ENCODE peak calls at places on chromosomes 16 and 17, in four cellular contexts. V, O, P and A are unnamed samples.

GRCh38 chr17:79954281-79955166 is 81.1 kb downstream of the TBC1D16 start:
- DNase-seq in P (peak; percentile 21), O (no peak), V (no peak), A (no peak)

GRCh38 chr16:35560637-35560984 is 2101.2 kb downstream of the TP53TG3F start:
- DNase-seq in V (no peak), P (no peak), O (no peak), A (no peak)

GRCh38 chr16:14452066-14452465 is 178.0 kb downstream of the PARN start:
- DNase-seq in O (no peak), P (no peak), V (no peak), A (no peak)

GRCh38 chr17:80252871-80253270 is 7.8 kb upstream of the RNF213 start:
- DNase-seq in P (peak; percentile 89), V (peak; percentile 46), O (peak; percentile 44), A (peak; percentile 93)

GRCh38 chr16:73265124-73265838 is 217.4 kb upstream of the ZFHX3 start:
- DNase-seq in V (no peak), P (no peak), O (peak; percentile 43), A (no peak)

GRCh38 chr16:66599726-66600125 is 4.8 kb upstream of the CMTM3 start:
- DNase-seq in P (no peak), V (no peak), O (no peak), A (no peak)

GRCh38 chr17:31424944-31425582 is 33.6 kb downstream of the RAB11FIP4 start:
- DNase-seq in O (no peak), P (peak; percentile 83), V (no peak), A (no peak)

GRCh38 chr17:78185981-78186688 is 717 bp downstream of the TK1 start:
- DNase-seq in V (no peak), O (peak; percentile 78), P (peak; percentile 73), A (peak; percentile 82)

GRCh38 chr16:82741073-82741615 is 114.4 kb downstream of the CDH13 start:
- DNase-seq in P (no peak), O (no peak), V (no peak), A (no peak)

GRCh38 chr16:13957197-13958078 is 37.5 kb downstream of the ERCC4 start:
- DNase-seq in P (peak; percentile 37), O (peak; percentile 32), V (peak; percentile 86), A (no peak)

GRCh38 chr16:47142469-47143328 is 1.0 kb downstream of the NETO2 start:
- DNase-seq in P (peak; percentile 77), O (peak; percentile 57), V (no peak), A (peak; percentile 8)

GRCh38 chr17:44916781-44917241 is 1.5 kb upstream of the GFAP start:
- DNase-seq in O (no peak), P (peak; percentile 45), V (no peak), A (no peak)

GRCh38 chr16:21336231-21336630 is 58.1 kb upstream of the CRYM start:
- DNase-seq in P (no peak), V (no peak), O (no peak), A (no peak)

DNA sequence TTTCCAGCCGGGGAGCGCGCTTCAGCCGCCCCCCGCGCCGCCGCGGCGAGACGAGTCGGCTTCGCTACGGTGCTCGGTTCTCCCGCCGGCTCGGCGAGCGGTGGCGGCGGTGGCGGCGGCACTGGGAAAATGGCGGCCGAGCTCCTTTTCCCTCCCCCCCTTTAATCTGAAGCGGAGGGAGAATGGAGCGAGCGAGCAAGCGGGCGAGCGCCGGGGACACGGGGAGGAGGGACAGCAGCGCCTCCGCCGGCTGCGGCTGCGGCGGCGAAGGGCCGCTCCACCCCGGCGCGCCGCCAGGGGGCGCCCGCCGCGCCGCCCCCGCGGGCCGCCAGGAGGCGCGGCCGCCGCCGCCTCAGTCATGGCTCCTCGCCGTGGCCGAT is at the start of gene KANSL1:
- DNase-seq in V (peak; percentile 76), P (peak; percentile 99), O (peak; percentile 95), A (peak; percentile 98)
- TF ChIP-seq JUND in V (no peak), P (no peak), O (no peak), A (no peak)

DNA sequence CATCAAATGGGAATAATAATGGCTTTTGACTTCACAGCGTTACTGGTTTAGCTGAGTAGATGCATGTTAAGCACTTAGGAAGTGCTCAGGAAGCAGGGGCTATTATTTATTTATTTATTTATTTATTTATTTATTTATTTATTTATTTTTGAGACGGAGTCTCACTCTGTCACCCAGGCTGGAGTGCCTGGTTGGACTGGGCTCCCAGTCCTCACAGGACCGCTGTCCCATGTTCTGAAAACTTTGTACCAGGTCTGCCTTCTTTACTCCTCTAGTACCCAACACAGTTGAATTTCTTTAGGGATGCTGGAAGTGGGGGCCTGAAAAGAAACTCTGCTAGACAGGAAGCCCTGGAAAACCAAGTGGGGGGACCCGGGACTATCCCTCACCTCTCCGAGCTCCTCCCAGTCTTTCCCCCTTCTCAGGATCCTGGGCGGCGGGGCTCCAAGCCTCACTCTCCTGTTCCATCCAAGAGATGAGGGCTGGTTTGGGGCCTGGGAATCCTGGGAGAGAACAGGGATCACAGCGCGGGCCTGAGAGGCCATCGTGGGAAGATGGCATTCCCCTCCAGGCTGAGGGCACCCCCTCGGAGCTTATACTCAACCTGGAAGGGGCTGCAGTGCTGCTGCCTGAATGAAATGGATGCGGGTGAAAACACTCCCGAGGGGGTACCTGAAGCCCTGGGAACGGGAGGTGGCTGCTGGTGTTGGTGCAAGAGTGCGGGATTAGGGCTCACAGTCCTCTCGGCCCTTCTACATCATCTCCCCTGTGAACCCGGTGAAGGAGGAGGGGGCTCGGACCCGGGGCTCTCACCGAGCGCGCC is 682 bp downstream of the ZNF688 start:
- DNase-seq in V (no peak), O (peak; percentile 12), P (peak; percentile 74), A (peak; percentile 41)
- TF ChIP-seq JUND in V (no peak), O (no peak), P (no peak), A (no peak)

GRCh38 chr17:83109793-83110645 is 30.6 kb downstream of the METRNL start:
- DNase-seq in O (no peak), P (peak; percentile 95), V (peak; percentile 76), A (peak; percentile 97)
- TF ChIP-seq JUND in O (no peak), P (peak; percentile 96), V (no peak), A (no peak)

DNA sequence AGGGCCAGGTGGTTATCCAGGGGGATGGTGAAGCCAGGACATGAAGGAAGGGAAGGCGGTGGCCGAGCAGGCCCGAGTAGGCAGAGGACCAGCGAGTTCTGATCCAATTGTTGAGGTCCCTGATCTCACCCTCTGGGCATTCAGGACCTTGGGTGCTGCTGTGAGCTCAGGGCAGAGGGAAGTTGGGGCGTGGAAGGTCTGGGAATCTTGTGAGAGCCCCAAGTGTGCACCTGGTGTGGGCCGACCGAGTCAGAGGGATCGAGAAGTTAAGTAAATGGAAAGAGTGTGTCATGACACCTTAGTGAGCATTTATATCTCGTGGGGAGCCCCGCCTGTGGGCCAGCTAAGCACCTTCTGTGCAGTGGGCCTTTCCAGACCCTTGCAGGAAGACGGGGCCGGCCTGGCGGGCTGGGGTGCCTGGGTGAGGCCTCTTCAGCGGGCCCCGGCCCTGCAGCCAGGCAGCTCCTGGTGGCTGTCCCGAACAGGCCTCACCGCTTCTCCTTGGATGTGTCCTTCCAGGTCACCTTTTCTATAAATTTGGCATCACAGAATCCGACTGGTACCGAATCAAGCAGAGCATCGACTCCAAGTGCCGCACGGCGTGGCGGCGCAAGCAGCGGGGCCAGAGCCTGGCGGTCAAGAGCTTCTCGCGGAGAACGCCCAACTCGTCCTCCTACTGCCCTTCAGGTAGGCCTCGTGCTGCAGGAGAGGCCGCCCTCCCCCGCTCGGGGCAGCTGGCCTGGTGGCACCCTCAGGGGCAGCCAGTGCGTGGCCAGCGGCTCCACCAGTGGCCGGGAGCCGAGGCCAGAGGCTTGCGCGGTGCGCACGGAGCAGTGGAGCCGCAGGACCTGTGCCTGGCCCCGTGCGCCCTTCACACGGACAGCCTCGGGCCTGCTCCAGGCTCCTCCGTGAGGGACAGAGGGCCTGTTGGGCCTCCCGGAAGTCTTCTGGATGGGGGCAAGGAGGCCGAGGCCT is 76.0 kb downstream of the BANP start:
- DNase-seq in O (no peak), V (no peak), P (no peak), A (no peak)
- TF ChIP-seq JUND in O (no peak), V (no peak), P (no peak), A (no peak)

GRCh38 chr17:17752822-17753448 is 71.7 kb downstream of the RAI1 start:
- DNase-seq in O (no peak), V (no peak), P (no peak), A (no peak)
- TF ChIP-seq JUND in O (no peak), V (no peak), P (no peak), A (no peak)

DNA sequence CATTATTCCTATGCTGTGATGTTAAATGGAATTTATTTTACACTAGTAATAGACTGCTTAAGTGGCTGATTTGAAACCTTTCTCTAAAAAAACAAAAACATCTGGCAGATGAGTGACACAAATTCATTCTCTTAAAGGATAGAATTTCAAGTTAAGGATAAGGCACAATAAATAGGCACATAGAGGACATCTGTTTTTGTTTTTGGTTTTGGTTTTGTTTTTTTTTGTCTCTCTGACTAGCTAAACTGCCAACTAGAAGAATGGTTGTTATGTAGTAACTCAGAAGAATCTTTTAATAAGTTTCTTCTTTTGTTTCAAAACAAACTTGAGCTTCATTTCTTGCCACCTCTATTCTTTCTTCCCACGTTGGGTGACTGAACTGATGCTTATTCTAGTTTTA is 5.1 kb upstream of the VPS4A start:
- DNase-seq in P (no peak), O (no peak), V (no peak), A (no peak)
- TF ChIP-seq JUND in P (no peak), O (no peak), V (no peak), A (no peak)

GRCh38 chr17:9236286-9237052 is 215.2 kb downstream of the NTN1 start:
- DNase-seq in O (no peak), V (no peak), P (no peak), A (no peak)

GRCh38 chr17:9239260-9239820 is 218.0 kb downstream of the NTN1 start:
- DNase-seq in O (no peak), V (no peak), P (no peak), A (no peak)

GRCh38 chr17:9238340-9239259 is 217.3 kb downstream of the NTN1 start:
- DNase-seq in P (no peak), V (no peak), O (no peak), A (no peak)

GRCh38 chr17:9237053-9237410 is 215.7 kb downstream of the NTN1 start:
- DNase-seq in O (no peak), P (no peak), V (no peak), A (no peak)

DNA sequence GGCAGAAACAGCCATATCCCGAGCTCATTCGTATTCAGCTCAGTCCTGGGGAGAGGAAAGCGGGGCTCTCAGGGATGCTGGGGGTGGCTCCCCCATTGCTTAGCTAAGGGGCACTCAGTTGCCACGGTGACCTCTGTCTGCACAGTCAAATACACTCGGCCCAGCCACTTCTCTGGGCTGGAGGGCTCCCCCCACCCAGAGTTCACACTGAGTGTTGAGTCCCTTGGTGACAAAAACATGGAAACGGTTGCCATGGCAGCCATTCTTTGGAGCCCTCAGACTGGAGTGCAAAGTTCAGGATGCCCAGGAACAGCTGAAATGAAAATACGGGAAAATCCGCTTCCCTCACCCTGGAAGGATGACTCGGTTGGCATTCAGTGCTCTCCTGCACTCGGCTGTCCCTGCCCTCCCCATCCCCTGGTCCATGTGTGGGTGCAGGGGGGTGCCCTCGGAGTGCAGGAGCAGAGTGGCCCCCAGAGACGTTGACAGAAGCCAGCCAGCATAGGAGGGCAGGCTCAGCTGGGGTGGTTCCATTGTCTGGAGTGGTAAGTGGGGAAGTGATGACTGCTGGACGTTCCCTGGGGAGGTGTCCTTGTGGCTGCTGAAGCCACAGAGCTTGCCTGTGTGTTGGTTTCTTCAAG is 216.5 kb downstream of the NTN1 start:
- DNase-seq in P (no peak), V (no peak), O (no peak), A (no peak)
- TF ChIP-seq JUND in P (no peak), V (no peak), O (no peak), A (no peak)